ENCODE peak calls at places on chromosomes 7 and 10, in ten cellular contexts. M is left ventricle myocardium inferior, X is A549, Z is tibial artery, P is heart right ventricle, Q is AG04449, R is body of pancreas, V is fibroblast of the aortic adventitia, I is AG04450, E is neuronal stem cell. T is an unnamed sample.

GRCh38 chr10:21638681-21639080 is 104.6 kb downstream of the MLLT10 start:
- DNase-seq in X (no peak), M (no peak), Z (no peak), R (no peak), V (no peak), I (no peak), P (no peak), E (no peak), Q (no peak), T (no peak)

GRCh38 chr7:125136755-125137547 is 207.3 kb upstream of the POT1 start:
- DNase-seq in V (peak), Z (no peak), X (peak), R (no peak), M (no peak), Q (no peak), I (no peak), P (no peak), E (no peak), T (no peak)

GRCh38 chr7:14085901-14086300 is 96.4 kb upstream of the ETV1 start:
- DNase-seq in X (no peak), I (no peak), Q (no peak), R (no peak), M (no peak), P (no peak), E (no peak), Z (no peak), V (no peak), T (no peak)

GRCh38 chr10:91296471-91296870 is 76.0 kb downstream of the PCGF5 start:
- DNase-seq in V (peak), Z (no peak), Q (no peak), R (no peak), X (peak), I (no peak), M (no peak), E (no peak), P (no peak), T (peak)

GRCh38 chr7:43785425-43785824 is 26.9 kb downstream of the BLVRA start:
- DNase-seq in Q (peak), M (no peak), E (no peak), X (peak), V (peak), R (no peak), Z (no peak), P (no peak), I (peak), T (peak)

GRCh38 chr7:92723205-92723604 is 113.2 kb downstream of the CDK6 start:
- DNase-seq in V (peak), M (no peak), Q (no peak), P (no peak), R (no peak), I (no peak), X (no peak), E (no peak), Z (no peak), T (peak)

GRCh38 chr7:42991913-42992576 is 59.9 kb downstream of the MRPL32 start:
- DNase-seq in Z (no peak), M (no peak), P (no peak), R (no peak), V (no peak), I (no peak), E (no peak), Q (no peak), X (no peak), T (no peak)

GRCh38 chr7:149635561-149636329 is 137.6 kb downstream of the ZNF467 start:
- DNase-seq in X (peak), Q (no peak), E (no peak), V (no peak), I (no peak), Z (no peak), P (no peak), R (no peak), M (no peak), T (no peak)

GRCh38 chr10:60138842-60139241 is 232.5 kb upstream of the CCDC6 start:
- DNase-seq in X (no peak), V (no peak), Q (no peak), M (no peak), R (no peak), Z (no peak), P (no peak), I (no peak), E (no peak), T (no peak)

GRCh38 chr7:79612903-79613302 is 159.4 kb upstream of the MAGI2 start:
- DNase-seq in Z (no peak), P (no peak), M (no peak), R (no peak), V (no peak), E (no peak), I (no peak), Q (no peak), X (no peak), T (no peak)

GRCh38 chr7:48822138-48822537 is 102.2 kb upstream of the CDC14C start:
- DNase-seq in Z (no peak), P (no peak), V (no peak), E (no peak), I (no peak), Q (no peak), X (no peak), M (no peak), R (no peak), T (no peak)

GRCh38 chr7:10973942-10974716 is 457 bp downstream of the PHF14 start:
- DNase-seq in M (peak), X (peak), V (peak), E (no peak), Z (peak), Q (no peak), P (no peak), R (no peak), I (no peak), T (peak)

GRCh38 chr7:21585070-21585724 is 42.4 kb downstream of the DNAH11 start:
- DNase-seq in R (no peak), E (no peak), V (no peak), Z (no peak), I (no peak), Q (no peak), M (no peak), X (no peak), P (no peak), T (no peak)

GRCh38 chr10:93456480-93456879 is 25.7 kb downstream of the MYOF start:
- DNase-seq in I (no peak), Z (no peak), M (no peak), E (no peak), X (no peak), P (no peak), R (no peak), V (no peak), Q (no peak), T (peak)

GRCh38 chr7:111210043-111210442 is 119.1 kb downstream of the LRRN3 start:
- DNase-seq in E (no peak), M (no peak), Z (no peak), Q (no peak), P (no peak), X (no peak), I (no peak), V (no peak), R (no peak), T (no peak)

GRCh38 chr10:62384447-62385081 is 10.4 kb downstream of the ZNF365 start:
- DNase-seq in V (no peak), Q (no peak), M (no peak), X (no peak), R (no peak), I (no peak), P (no peak), E (no peak), Z (no peak), T (no peak)

GRCh38 chr7:39017369-39017768 is 39.7 kb downstream of the POU6F2 start:
- DNase-seq in R (no peak), P (no peak), Z (no peak), Q (no peak), X (no peak), I (no peak), E (no peak), M (no peak), V (no peak), T (no peak)

GRCh38 chr7:115630049-115630448 is 400.5 kb downstream of the TFEC start:
- DNase-seq in P (no peak), E (no peak), M (no peak), Z (no peak), X (no peak), Q (no peak), I (no peak), V (no peak), R (no peak), T (no peak)

GRCh38 chr7:27032843-27033242 is 63.0 kb downstream of the HOXA1 start:
- DNase-seq in I (no peak), E (no peak), Q (no peak), M (no peak), Z (no peak), X (no peak), P (no peak), V (no peak), R (no peak), T (peak)

GRCh38 chr7:116249969-116250553 is 39.7 kb downstream of the TES start:
- DNase-seq in R (no peak), Z (no peak), E (no peak), V (peak), X (peak), Q (no peak), M (no peak), P (no peak), I (no peak), T (peak)

GRCh38 chr7:46678421-46678820 is 757.3 kb upstream of the IGFBP3 start:
- DNase-seq in P (no peak), I (no peak), X (no peak), Z (no peak), M (no peak), R (no peak), Q (no peak), V (no peak), E (no peak), T (no peak)

GRCh38 chr7:85529197-85529596 is 342.3 kb upstream of the SEMA3D start:
- DNase-seq in Q (no peak), V (peak), M (no peak), E (no peak), P (no peak), R (peak), I (no peak), Z (no peak), X (no peak), T (peak)

GRCh38 chr7:48298779-48299178 is 127.5 kb downstream of the ABCA13 start:
- DNase-seq in P (no peak), Z (no peak), X (peak), E (no peak), Q (no peak), R (no peak), V (peak), M (no peak), I (no peak), T (peak)

GRCh38 chr7:136214356-136214755 is 237.2 kb upstream of the MTPN start:
- DNase-seq in I (no peak), Q (no peak), X (peak), E (no peak), M (no peak), Z (no peak), V (no peak), R (no peak), P (no peak), T (no peak)

GRCh38 chr7:130942211-130942964 is 208.4 kb upstream of the KLF14 start:
- DNase-seq in P (no peak), M (no peak), R (peak), I (no peak), X (peak), E (no peak), V (peak), Q (no peak), Z (peak), T (peak)

GRCh38 chr10:115963848-115964247 is 309.2 kb downstream of the GFRA1 start:
- DNase-seq in R (no peak), E (no peak), Z (no peak), P (no peak), M (no peak), Q (no peak), V (peak), X (no peak), I (no peak), T (no peak)

GRCh38 chr7:151897201-151897711 is 20.3 kb upstream of the PRKAG2 start:
- DNase-seq in R (peak), Z (no peak), M (no peak), P (no peak), V (no peak), X (no peak), I (no peak), E (no peak), Q (no peak), T (no peak)

GRCh38 chr7:35248576-35249536 is 5.0 kb downstream of the TBX20 start:
- DNase-seq in I (no peak), Q (no peak), E (no peak), P (peak), X (no peak), M (no peak), V (no peak), R (no peak), Z (no peak), T (no peak)

GRCh38 chr7:6231184-6231583 is 41.2 kb downstream of the CYTH3 start:
- DNase-seq in X (no peak), V (no peak), M (no peak), R (no peak), Q (no peak), P (no peak), Z (no peak), E (no peak), I (no peak), T (no peak)

GRCh38 chr7:96328016-96328415 is 6.1 kb upstream of the SLC25A13 start:
- DNase-seq in I (no peak), P (no peak), M (no peak), R (no peak), Z (no peak), Q (no peak), E (no peak), V (no peak), X (no peak), T (no peak)

GRCh38 chr7:50351267-50351666 is 46.8 kb downstream of the IKZF1 start:
- DNase-seq in M (no peak), I (no peak), Q (no peak), X (no peak), E (no peak), P (no peak), V (no peak), Z (no peak), R (no peak), T (no peak)

GRCh38 chr7:41978858-41979257 is 258.2 kb downstream of the GLI3 start:
- DNase-seq in P (no peak), V (no peak), Q (no peak), X (no peak), E (no peak), Z (no peak), I (no peak), R (no peak), M (no peak), T (no peak)

GRCh38 chr7:66804001-66804400 is 63.5 kb downstream of the RABGEF1 start:
- DNase-seq in Q (no peak), V (peak), M (no peak), Z (no peak), E (no peak), I (no peak), P (no peak), X (no peak), R (no peak), T (peak)

GRCh38 chr10:100882681-100883321 is 30.0 kb upstream of the SLF2 start:
- DNase-seq in X (no peak), P (no peak), R (no peak), M (peak), Z (no peak), I (peak), E (no peak), V (peak), Q (no peak), T (peak)

GRCh38 chr10:107914450-107915276 is 750.2 kb upstream of the SORCS1 start:
- DNase-seq in R (peak), E (peak), V (no peak), M (no peak), P (no peak), X (peak), Q (no peak), I (no peak), Z (no peak), T (peak)

GRCh38 chr7:44067064-44067951 is 1.9 kb upstream of the PGAM2 start:
- DNase-seq in X (no peak), E (no peak), V (no peak), M (no peak), P (no peak), I (no peak), R (no peak), Z (peak), Q (no peak), T (no peak)

GRCh38 chr7:44257618-44258422 is 57.0 kb downstream of the YKT6 start:
- DNase-seq in P (peak), E (no peak), V (peak), I (peak), R (peak), Q (peak), X (peak), Z (peak), M (peak), T (peak)

GRCh38 chr10:100750291-100751210 is 5.2 kb downstream of the PAX2 start:
- DNase-seq in V (no peak), P (no peak), Q (no peak), R (no peak), I (no peak), Z (no peak), M (no peak), X (no peak), E (no peak), T (no peak)

GRCh38 chr10:16967000-16967865 is 150.0 kb upstream of the RSU1 start:
- DNase-seq in Z (no peak), V (peak), Q (no peak), I (peak), P (no peak), R (no peak), X (no peak), E (no peak), M (no peak), T (peak)

GRCh38 chr10:34954142-34954541 is 136.0 kb downstream of the CUL2 start:
- DNase-seq in Z (no peak), P (no peak), E (no peak), M (no peak), X (no peak), V (no peak), Q (no peak), R (peak), I (no peak), T (no peak)

GRCh38 chr7:106367018-106367420 is 82.2 kb upstream of the NAMPT start:
- DNase-seq in E (no peak), I (no peak), Z (no peak), X (no peak), P (no peak), Q (no peak), M (no peak), R (no peak), V (peak), T (peak)
- H3K4me3 ChIP-seq in E (no peak), I (no peak), Z (no peak), X (no peak), P (no peak), Q (no peak), M (no peak), R (no peak), V (no peak), T (no peak)

GRCh38 chr7:98285132-98286092 is 3.9 kb downstream of the BRI3 start:
- DNase-seq in Z (no peak), V (no peak), X (no peak), M (no peak), E (no peak), R (no peak), P (no peak), I (no peak), Q (no peak), T (no peak)

GRCh38 chr7:98286093-98286525 is 4.6 kb downstream of the BRI3 start:
- DNase-seq in M (peak), Q (no peak), E (no peak), P (peak), X (peak), R (peak), I (no peak), Z (peak), V (peak), T (peak)

GRCh38 chr7:98287486-98287959 is 6.0 kb downstream of the BRI3 start:
- DNase-seq in I (no peak), R (peak), P (no peak), Z (no peak), M (no peak), E (no peak), Q (no peak), V (no peak), X (no peak), T (no peak)

GRCh38 chr7:98288064-98288823 is 6.8 kb downstream of the BRI3 start:
- DNase-seq in P (no peak), I (no peak), E (no peak), M (no peak), Z (no peak), V (no peak), Q (no peak), R (peak), X (no peak), T (no peak)

GRCh38 chr7:98286701-98287485 is 5.4 kb downstream of the BRI3 start:
- DNase-seq in Z (no peak), M (no peak), R (peak), E (no peak), I (no peak), Q (no peak), X (no peak), V (no peak), P (peak), T (no peak)
- H3K4me3 ChIP-seq in Z (peak), M (peak), R (no peak), E (no peak), I (no peak), Q (no peak), X (no peak), V (peak), P (peak), T (peak)

DNA sequence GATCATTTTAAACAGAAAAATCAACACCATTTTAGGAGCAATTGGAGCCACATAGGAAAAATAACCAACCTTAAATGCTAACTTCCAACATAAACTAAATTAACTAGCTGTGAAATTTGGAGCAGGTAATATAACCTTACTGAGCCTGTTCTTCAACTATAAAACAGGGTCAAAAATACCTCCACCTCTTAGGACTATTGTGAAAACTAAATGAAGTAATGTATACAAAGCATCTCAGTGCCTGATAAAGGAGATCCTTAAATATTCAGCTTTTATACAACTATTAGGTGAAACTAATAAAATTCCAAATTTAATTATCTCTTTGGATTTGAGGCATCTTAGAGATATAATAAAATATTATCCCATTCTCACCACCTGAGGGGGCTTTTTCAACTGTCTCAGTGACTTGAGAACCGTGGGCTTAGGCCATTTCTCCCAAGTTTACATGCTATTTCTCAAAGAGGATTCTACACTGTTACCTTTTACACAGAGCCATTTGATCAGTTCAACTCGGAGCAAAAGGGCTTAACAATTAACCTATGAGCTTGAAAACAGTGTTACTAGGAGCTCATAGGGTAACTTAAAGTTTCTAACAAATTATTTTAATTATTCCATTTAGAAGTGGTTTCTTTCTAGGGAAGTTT is 165.0 kb upstream of the ASAH2 start:
- DNase-seq in I (no peak), V (peak), E (no peak), X (peak), P (no peak), R (no peak), Z (no peak), M (no peak), Q (no peak), T (peak)
- H3K4me3 ChIP-seq in I (no peak), V (peak), E (no peak), X (peak), P (peak), R (no peak), Z (peak), M (peak), Q (peak), T (peak)

DNA sequence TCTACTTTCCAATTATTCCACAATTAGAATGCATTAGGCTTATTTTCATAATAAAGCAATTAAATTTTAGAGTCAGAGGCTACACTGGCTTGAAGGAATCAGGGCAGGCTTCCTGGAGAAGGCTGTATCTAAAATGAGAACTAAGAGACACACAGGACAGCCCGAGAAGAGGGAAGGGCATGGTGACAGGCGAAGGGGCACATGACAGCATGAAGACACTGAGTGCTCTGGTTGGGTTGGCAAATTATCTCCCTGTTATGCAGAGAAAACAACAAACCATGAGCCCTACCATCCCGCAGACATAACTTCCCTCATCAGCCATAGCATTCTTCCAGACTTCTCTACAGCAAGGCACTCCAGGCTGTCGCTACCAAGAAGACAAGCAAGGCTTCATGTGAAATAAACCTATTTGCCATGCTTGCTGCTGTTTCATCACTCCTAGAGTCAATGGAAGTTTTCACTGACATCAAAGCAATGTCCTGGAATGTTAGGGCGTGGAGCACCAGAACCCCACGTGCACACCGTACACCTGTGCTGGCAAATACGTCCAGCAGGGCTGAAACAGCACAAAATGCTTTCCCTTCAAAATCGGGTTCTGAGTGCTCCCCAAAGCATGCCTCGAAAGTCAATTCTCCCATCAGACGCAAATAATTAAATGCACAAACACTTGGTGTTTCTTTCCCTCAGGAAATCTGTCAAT is 21.3 kb downstream of the VOPP1 start:
- DNase-seq in I (no peak), X (no peak), Z (no peak), V (no peak), P (no peak), Q (no peak), E (no peak), M (no peak), R (no peak), T (no peak)
- H3K4me3 ChIP-seq in I (no peak), X (no peak), Z (no peak), V (no peak), P (no peak), Q (no peak), E (no peak), M (no peak), R (no peak), T (no peak)

DNA sequence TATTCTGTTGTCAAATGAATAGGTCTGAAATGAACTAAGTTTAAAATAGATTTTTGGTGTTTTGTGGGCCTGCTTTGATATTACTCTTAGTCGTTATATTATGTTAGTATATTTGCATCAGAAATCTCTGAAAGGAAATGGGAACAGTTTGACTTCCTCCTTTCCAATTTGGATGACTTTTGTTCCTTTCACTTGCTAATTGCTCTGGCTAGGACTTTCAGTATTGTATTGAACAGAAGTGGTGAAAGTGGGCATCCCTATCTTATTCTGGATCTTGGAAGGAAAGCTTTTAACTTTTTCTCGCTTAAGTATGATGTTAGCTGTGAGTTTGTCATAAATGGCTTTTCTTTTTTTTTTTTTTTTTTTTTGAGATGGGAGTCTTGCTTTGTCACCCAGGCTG is 273.6 kb upstream of the DKK1 start:
- DNase-seq in E (no peak), P (no peak), M (no peak), V (no peak), Z (no peak), I (no peak), R (no peak), X (no peak), Q (no peak), T (no peak)
- H3K4me3 ChIP-seq in E (no peak), P (no peak), M (no peak), V (no peak), Z (no peak), I (no peak), R (no peak), X (no peak), Q (no peak), T (no peak)

T was measured in AG10803.